ENCODE peak calls at places on chromosomes 4 and X, in six cellular contexts. G is tibial artery, W is MM.1S, E is upper lobe of left lung, N is astrocyte of the spinal cord, S is AG04449. A is an unnamed sample.

GRCh38 chrX:52574416-52575275 is 57.8 kb upstream of the XAGE1B start:
- DNase-seq in S (no peak), W (peak; percentile 31), E (no peak), N (peak; percentile 60), G (no peak), A (peak; percentile 4)

GRCh38 chr4:186458050-186458449 is 97.3 kb downstream of the MTNR1A start:
- DNase-seq in E (no peak), W (no peak), N (no peak), G (no peak), S (no peak), A (no peak)

GRCh38 chrX:57821703-57822375 is 88.4 kb downstream of the ZXDA start:
- DNase-seq in N (peak; percentile 27), S (peak; percentile 0), G (no peak), E (no peak), W (peak; percentile 83), A (peak; percentile 16)

GRCh38 chrX:112677167-112677566 is 2.6 kb downstream of the LHFPL1 start:
- DNase-seq in G (no peak), W (no peak), S (no peak), E (no peak), N (no peak), A (no peak)

GRCh38 chr4:106344324-106344970 is 24.1 kb downstream of the GIMD1 start:
- DNase-seq in E (no peak), S (no peak), N (peak; percentile 63), G (no peak), W (no peak), A (no peak)

GRCh38 chrX:129525162-129525561 is 1.9 kb upstream of the SMARCA1 start:
- DNase-seq in G (no peak), S (no peak), E (no peak), W (no peak), N (no peak), A (no peak)

GRCh38 chr4:77010841-77011354 is 61.3 kb downstream of the SEPTIN11 start:
- DNase-seq in G (no peak), S (no peak), N (peak; percentile 81), E (no peak), W (no peak), A (peak; percentile 64)

GRCh38 chrX:11371106-11371505 is 77.9 kb downstream of the AMELX start:
- DNase-seq in E (no peak), W (no peak), N (no peak), S (no peak), G (no peak), A (no peak)

GRCh38 chr4:87516683-87517082 is 12.5 kb downstream of the SPARCL1 start:
- DNase-seq in W (no peak), E (no peak), N (no peak), G (no peak), S (no peak), A (no peak)

GRCh38 chr4:1043658-1044468 is 32.4 kb downstream of the FGFRL1 start:
- DNase-seq in N (peak; percentile 99), S (peak; percentile 96), G (peak; percentile 98), E (peak; percentile 87), W (no peak), A (peak; percentile 93)

GRCh38 chr4:152996101-152996500 is 60.0 kb downstream of the FHDC1 start:
- DNase-seq in G (no peak), E (no peak), W (no peak), S (no peak), N (no peak), A (no peak)

GRCh38 chrX:132216283-132216682 is 3.0 kb downstream of the RAP2C start:
- DNase-seq in S (no peak), G (no peak), E (no peak), W (no peak), N (no peak), A (no peak)
- H3K4me3 ChIP-seq in S (peak overlapping the region; percentile 66), G (peak overlapping the region; percentile 92), E (peak overlapping the region; percentile 73), W (peak overlapping the region; percentile 75), N (peak overlapping the region; percentile 61), A (peak overlapping the region; percentile 51)

DNA sequence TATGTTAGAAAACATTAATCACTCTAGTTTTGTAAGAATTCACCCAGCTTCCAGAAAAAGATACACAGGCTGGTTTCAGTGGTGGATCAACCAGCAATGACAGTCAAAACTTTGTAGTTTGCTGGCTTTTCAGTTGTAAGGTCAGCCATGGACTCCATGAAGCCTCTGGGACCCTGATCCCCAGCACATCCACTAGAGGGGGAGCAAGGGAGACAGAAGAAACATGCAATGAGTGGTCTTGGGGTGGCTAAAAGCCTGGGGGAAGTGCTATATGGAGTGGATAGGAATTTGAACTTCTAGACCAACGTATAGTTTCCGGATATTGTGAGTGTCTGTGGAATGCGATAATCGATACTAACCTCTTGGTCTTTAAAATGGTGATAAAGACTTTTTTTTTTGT is 72.7 kb downstream of the AFF2 start:
- DNase-seq in W (no peak), G (no peak), N (no peak), E (no peak), S (no peak), A (no peak)
- TF ChIP-seq CTCF in W (no peak), G (no peak), N (no peak), E (no peak), S (no peak), A (no peak)

GRCh38 chr4:59676389-59676788 is 1523.7 kb upstream of the ADGRL3 start:
- DNase-seq in W (no peak), G (no peak), E (no peak), N (no peak), S (no peak), A (no peak)
- H3K4me3 ChIP-seq in W (no peak overlapping the region), G (no peak overlapping the region), E (no peak overlapping the region), N (no peak overlapping the region), S (no peak overlapping the region), A (no peak overlapping the region)

GRCh38 chr4:48905363-48906015 is 1.1 kb downstream of the OCIAD2 start:
- DNase-seq in E (no peak), N (peak; percentile 43), G (no peak), S (no peak), W (no peak), A (no peak)
- TF ChIP-seq CTCF in E (no peak), N (peak; percentile 23), G (no peak), S (peak; percentile 15), W (peak; percentile 12), A (no peak)

DNA sequence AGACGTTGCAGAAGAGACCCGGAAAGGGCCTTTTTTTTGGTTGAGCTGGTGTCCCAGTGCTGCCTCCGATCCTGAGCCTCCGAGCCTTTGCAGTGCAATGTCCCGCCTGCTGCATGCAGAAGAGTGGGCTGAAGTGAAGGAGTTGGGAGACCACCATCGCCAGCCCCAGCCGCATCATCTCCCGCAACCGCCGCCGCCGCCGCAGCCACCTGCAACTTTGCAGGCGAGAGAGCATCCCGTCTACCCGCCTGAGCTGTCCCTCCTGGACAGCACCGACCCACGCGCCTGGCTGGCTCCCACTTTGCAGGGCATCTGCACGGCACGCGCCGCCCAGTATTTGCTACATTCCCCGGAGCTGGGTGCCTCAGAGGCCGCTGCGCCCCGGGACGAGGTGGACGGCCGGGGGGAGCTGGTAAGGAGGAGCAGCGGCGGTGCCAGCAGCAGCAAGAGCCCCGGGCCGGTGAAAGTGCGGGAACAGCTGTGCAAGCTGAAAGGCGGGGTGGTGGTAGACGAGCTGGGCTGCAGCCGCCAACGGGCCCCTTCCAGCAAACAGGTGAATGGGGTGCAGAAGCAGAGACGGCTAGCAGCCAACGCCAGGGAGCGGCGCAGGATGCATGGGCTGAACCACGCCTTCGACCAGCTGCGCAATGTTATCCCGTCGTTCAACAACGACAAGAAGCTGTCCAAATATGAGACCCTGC is 427 bp downstream of the ATOH1 start:
- DNase-seq in E (peak; percentile 84), W (peak; percentile 42), S (no peak), N (no peak), G (no peak), A (no peak)
- H3K4me3 ChIP-seq in E (peak overlapping the region; percentile 21), W (peak overlapping the region; percentile 80), S (no peak overlapping the region), N (peak overlapping the region; percentile 27), G (peak overlapping the region; percentile 30), A (no peak overlapping the region)

GRCh38 chrX:2902841-2903240 is 26.3 kb downstream of the ARSD start:
- DNase-seq in N (no peak), W (no peak), E (no peak), G (no peak), S (no peak), A (no peak)

GRCh38 chrX:2901367-2902036 is 27.6 kb downstream of the ARSD start:
- DNase-seq in S (no peak), E (no peak), N (no peak), G (no peak), W (no peak), A (no peak)

GRCh38 chrX:2907295-2907694 is 21.8 kb downstream of the ARSD start:
- DNase-seq in N (no peak), W (no peak), S (no peak), G (no peak), E (peak; percentile 46), A (no peak)

GRCh38 chrX:2898861-2899512 is 30.2 kb downstream of the ARSD start:
- DNase-seq in E (no peak), S (no peak), W (no peak), G (no peak), N (no peak), A (no peak)

DNA sequence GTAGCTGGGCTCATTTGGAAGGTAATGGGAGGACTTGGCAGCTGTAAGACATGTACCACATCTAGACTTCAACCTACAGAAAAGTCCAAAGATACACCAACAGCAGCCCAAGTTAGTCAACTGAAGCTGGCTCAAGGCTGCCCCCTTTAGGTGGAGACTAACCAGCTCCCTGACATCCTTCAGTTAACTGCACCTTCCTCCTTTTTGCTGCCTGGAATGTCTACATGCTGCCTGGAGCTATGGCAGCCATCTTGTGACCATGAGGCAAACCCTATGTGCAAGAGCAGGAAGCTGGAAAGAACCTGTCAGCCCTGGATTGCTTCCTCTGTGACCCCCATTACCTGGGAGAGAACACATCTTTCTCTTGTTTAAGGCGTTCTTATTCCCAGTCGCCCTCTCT is 25.8 kb downstream of the ARSD start:
- DNase-seq in W (no peak), N (no peak), G (no peak), E (no peak), S (no peak), A (no peak)
- TF ChIP-seq CTCF in W (no peak), N (peak; percentile 17), G (no peak), E (no peak), S (no peak), A (no peak)

DNA sequence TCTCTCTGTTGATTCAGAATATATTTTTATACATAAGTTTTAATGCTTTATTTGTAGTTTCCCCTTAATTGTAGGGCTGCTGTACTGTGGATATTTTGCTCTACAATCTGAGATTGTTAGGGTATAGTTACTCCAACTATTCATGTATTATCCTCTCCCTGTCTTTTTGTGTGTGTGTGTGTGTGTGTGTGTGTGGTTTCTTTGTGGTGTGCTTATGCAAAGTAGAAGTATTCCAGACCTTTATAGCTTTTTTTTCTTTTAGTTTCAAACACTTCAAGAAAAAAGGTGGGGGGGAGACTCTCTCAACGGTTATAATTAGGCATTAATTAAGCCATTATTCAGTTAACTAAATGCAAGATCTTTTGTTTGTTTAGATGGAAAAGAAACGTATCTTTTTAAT is 6.7 kb downstream of the SMAD1 start:
- DNase-seq in N (no peak), E (no peak), W (peak; percentile 51), G (no peak), S (no peak), A (no peak)
- H3K4me3 ChIP-seq in N (no peak overlapping the region), E (no peak overlapping the region), W (no peak overlapping the region), G (no peak overlapping the region), S (no peak overlapping the region), A (no peak overlapping the region)

DNA sequence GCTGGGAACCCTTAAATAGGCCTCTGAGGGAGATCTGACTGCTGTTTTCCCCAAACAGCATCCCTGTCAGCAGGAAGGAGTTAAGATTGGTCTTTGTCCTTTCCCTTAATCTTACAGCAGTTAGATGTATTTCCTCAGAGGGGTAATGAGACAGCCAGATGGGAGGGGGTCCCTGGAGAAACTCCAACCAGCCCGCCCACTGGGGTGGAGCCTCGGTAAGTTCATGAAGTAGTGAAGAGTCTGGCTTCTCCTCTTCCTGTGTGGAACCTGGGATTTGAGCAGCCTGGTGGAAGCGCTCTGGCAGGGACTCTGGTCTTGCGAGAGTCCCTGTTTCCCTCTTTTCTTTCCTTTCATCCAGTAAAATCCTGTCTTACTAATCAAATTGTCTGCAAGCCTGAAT is 330.0 kb downstream of the TLL1 start:
- DNase-seq in S (no peak), W (no peak), G (no peak), E (no peak), N (no peak), A (no peak)
- TF ChIP-seq CTCF in S (no peak), W (no peak), G (no peak), E (no peak), N (no peak), A (no peak)

A was measured in HFF-Myc.